ENCODE peak calls at places on chromosomes 16 and 17, in ten cellular contexts. One of them, this sample, is unnamed. For H3K9me3, the result is how much of the 10 kb centered on the place peaks cover.

GRCh38 chr17:28474035-28474640 is 694 bp downstream of the SLC13A2 start:
- DNase-seq in PC-3: no peak
- DNase-seq in stomach: no peak
- DNase-seq in AG04450: no peak
- DNase-seq in ovary: no peak
- DNase-seq in spleen: no peak
- DNase-seq in upper lobe of right lung: no peak
- DNase-seq in left lung: no peak
- DNase-seq in A673: no peak
- DNase-seq in HepG2: no peak
- DNase-seq in this sample: no peak

GRCh38 chr17:69485126-69485724 is 70.7 kb downstream of the MAP2K6 start:
- DNase-seq in PC-3: no peak
- DNase-seq in stomach: no peak
- DNase-seq in AG04450: no peak
- DNase-seq in ovary: no peak
- DNase-seq in spleen: no peak
- DNase-seq in upper lobe of right lung: no peak
- DNase-seq in left lung: no peak
- DNase-seq in A673: no peak
- DNase-seq in HepG2: no peak
- DNase-seq in this sample: no peak

GRCh38 chr17:65243838-65244237 is 106.7 kb downstream of the RGS9 start:
- DNase-seq in PC-3: peak
- DNase-seq in stomach: no peak
- DNase-seq in AG04450: no peak
- DNase-seq in ovary: no peak
- DNase-seq in spleen: no peak
- DNase-seq in upper lobe of right lung: no peak
- DNase-seq in left lung: no peak
- DNase-seq in A673: peak
- DNase-seq in HepG2: no peak
- DNase-seq in this sample: no peak

GRCh38 chr17:53627511-53627910 is 195.2 kb upstream of the KIF2B start:
- DNase-seq in PC-3: peak
- DNase-seq in stomach: no peak
- DNase-seq in AG04450: no peak
- DNase-seq in ovary: no peak
- DNase-seq in spleen: no peak
- DNase-seq in upper lobe of right lung: no peak
- DNase-seq in left lung: no peak
- DNase-seq in A673: peak
- DNase-seq in HepG2: no peak
- DNase-seq in this sample: no peak

GRCh38 chr17:76793775-76794174 is 55.9 kb downstream of the MFSD11 start:
- DNase-seq in PC-3: peak
- DNase-seq in stomach: no peak
- DNase-seq in AG04450: no peak
- DNase-seq in ovary: no peak
- DNase-seq in spleen: peak
- DNase-seq in upper lobe of right lung: no peak
- DNase-seq in left lung: no peak
- DNase-seq in A673: peak
- DNase-seq in HepG2: peak
- DNase-seq in this sample: peak

GRCh38 chr17:31803494-31804213 is 55.4 kb downstream of the COPRS start:
- DNase-seq in PC-3: peak
- DNase-seq in stomach: no peak
- DNase-seq in AG04450: no peak
- DNase-seq in ovary: no peak
- DNase-seq in spleen: no peak
- DNase-seq in upper lobe of right lung: no peak
- DNase-seq in left lung: no peak
- DNase-seq in A673: no peak
- DNase-seq in HepG2: peak
- DNase-seq in this sample: peak

GRCh38 chr17:33562792-33563191 is 269.7 kb upstream of the ASIC2 start:
- DNase-seq in PC-3: no peak
- DNase-seq in stomach: no peak
- DNase-seq in AG04450: no peak
- DNase-seq in ovary: no peak
- DNase-seq in spleen: no peak
- DNase-seq in upper lobe of right lung: no peak
- DNase-seq in left lung: no peak
- DNase-seq in A673: no peak
- DNase-seq in HepG2: no peak
- DNase-seq in this sample: no peak

GRCh38 chr17:4679652-4680051 is 24.3 kb downstream of the PELP1 start:
- DNase-seq in PC-3: peak
- DNase-seq in stomach: no peak
- DNase-seq in AG04450: peak
- DNase-seq in ovary: no peak
- DNase-seq in spleen: no peak
- DNase-seq in upper lobe of right lung: no peak
- DNase-seq in left lung: peak
- DNase-seq in A673: no peak
- DNase-seq in HepG2: no peak
- DNase-seq in this sample: peak

GRCh38 chr17:52170963-52171572 is 12.6 kb upstream of the CA10 start:
- DNase-seq in PC-3: peak
- DNase-seq in stomach: peak
- DNase-seq in AG04450: no peak
- DNase-seq in ovary: no peak
- DNase-seq in spleen: no peak
- DNase-seq in upper lobe of right lung: no peak
- DNase-seq in left lung: no peak
- DNase-seq in A673: peak
- DNase-seq in HepG2: peak
- DNase-seq in this sample: peak

GRCh38 chr17:76529643-76530488 is 7.6 kb downstream of the CYGB start:
- DNase-seq in PC-3: no peak
- DNase-seq in stomach: peak
- DNase-seq in AG04450: no peak
- DNase-seq in ovary: peak
- DNase-seq in spleen: peak
- DNase-seq in upper lobe of right lung: peak
- DNase-seq in left lung: no peak
- DNase-seq in A673: peak
- DNase-seq in HepG2: peak
- DNase-seq in this sample: no peak

GRCh38 chr17:80695979-80696378 is 151.3 kb downstream of the RPTOR start:
- DNase-seq in PC-3: no peak
- DNase-seq in stomach: no peak
- DNase-seq in AG04450: no peak
- DNase-seq in ovary: no peak
- DNase-seq in spleen: no peak
- DNase-seq in upper lobe of right lung: no peak
- DNase-seq in left lung: no peak
- DNase-seq in A673: no peak
- DNase-seq in HepG2: no peak
- DNase-seq in this sample: no peak

GRCh38 chr17:13843862-13844640 is 225.3 kb upstream of the COX10 start:
- DNase-seq in PC-3: no peak
- DNase-seq in stomach: no peak
- DNase-seq in AG04450: no peak
- DNase-seq in ovary: no peak
- DNase-seq in spleen: no peak
- DNase-seq in upper lobe of right lung: no peak
- DNase-seq in left lung: no peak
- DNase-seq in A673: no peak
- DNase-seq in HepG2: no peak
- DNase-seq in this sample: no peak

GRCh38 chr17:81419333-81419885 is 24.2 kb downstream of the BAHCC1 start:
- DNase-seq in PC-3: peak
- DNase-seq in stomach: peak
- DNase-seq in AG04450: peak
- DNase-seq in ovary: peak
- DNase-seq in spleen: no peak
- DNase-seq in upper lobe of right lung: peak
- DNase-seq in left lung: peak
- DNase-seq in A673: peak
- DNase-seq in HepG2: no peak
- DNase-seq in this sample: peak

GRCh38 chr16:28277537-28278388 is 14.6 kb upstream of the SBK1 start:
- DNase-seq in PC-3: peak
- DNase-seq in stomach: peak
- DNase-seq in AG04450: peak
- DNase-seq in ovary: peak
- DNase-seq in spleen: peak
- DNase-seq in upper lobe of right lung: peak
- DNase-seq in left lung: peak
- DNase-seq in A673: peak
- DNase-seq in HepG2: peak
- DNase-seq in this sample: peak

GRCh38 chr17:42405963-42406495 is 17.0 kb downstream of the CAVIN1 start:
- DNase-seq in PC-3: no peak
- DNase-seq in stomach: peak
- DNase-seq in AG04450: no peak
- DNase-seq in ovary: peak
- DNase-seq in spleen: peak
- DNase-seq in upper lobe of right lung: peak
- DNase-seq in left lung: peak
- DNase-seq in A673: peak
- DNase-seq in HepG2: peak
- DNase-seq in this sample: peak

GRCh38 chr16:30659507-30660423 is 1.5 kb downstream of the FBRS start:
- DNase-seq in PC-3: no peak
- DNase-seq in stomach: no peak
- DNase-seq in AG04450: no peak
- DNase-seq in ovary: peak
- DNase-seq in spleen: peak
- DNase-seq in upper lobe of right lung: peak
- DNase-seq in left lung: peak
- DNase-seq in A673: no peak
- DNase-seq in HepG2: no peak
- DNase-seq in this sample: no peak

GRCh38 chr17:58339775-58340622 is 11.4 kb upstream of the TSPOAP1 start:
- DNase-seq in PC-3: no peak
- DNase-seq in stomach: no peak
- DNase-seq in AG04450: no peak
- DNase-seq in ovary: no peak
- DNase-seq in spleen: peak
- DNase-seq in upper lobe of right lung: peak
- DNase-seq in left lung: no peak
- DNase-seq in A673: no peak
- DNase-seq in HepG2: no peak
- DNase-seq in this sample: no peak
- H3K4me3 ChIP-seq in PC-3: no peak
- H3K4me3 ChIP-seq in stomach: no peak
- H3K4me3 ChIP-seq in AG04450: peak
- H3K4me3 ChIP-seq in ovary: no peak
- H3K4me3 ChIP-seq in spleen: peak
- H3K4me3 ChIP-seq in upper lobe of right lung: peak
- H3K4me3 ChIP-seq in left lung: peak
- H3K4me3 ChIP-seq in A673: no peak
- H3K4me3 ChIP-seq in HepG2: no peak
- H3K4me3 ChIP-seq in this sample: no peak

GRCh38 chr16:13507530-13507929 is 412.4 kb upstream of the ERCC4 start:
- DNase-seq in PC-3: no peak
- DNase-seq in stomach: no peak
- DNase-seq in AG04450: no peak
- DNase-seq in ovary: no peak
- DNase-seq in spleen: no peak
- DNase-seq in upper lobe of right lung: no peak
- DNase-seq in left lung: no peak
- DNase-seq in A673: no peak
- DNase-seq in HepG2: no peak
- DNase-seq in this sample: no peak

GRCh38 chr16:13510425-13511151 is 409.4 kb upstream of the ERCC4 start:
- DNase-seq in PC-3: peak
- DNase-seq in stomach: no peak
- DNase-seq in AG04450: no peak
- DNase-seq in ovary: no peak
- DNase-seq in spleen: no peak
- DNase-seq in upper lobe of right lung: no peak
- DNase-seq in left lung: no peak
- DNase-seq in A673: no peak
- DNase-seq in HepG2: peak
- DNase-seq in this sample: no peak
- TF ChIP-seq CTCF in PC-3: peak
- TF ChIP-seq CTCF in stomach: no peak
- TF ChIP-seq CTCF in AG04450: no peak
- TF ChIP-seq CTCF in ovary: no peak
- TF ChIP-seq CTCF in spleen: no peak
- TF ChIP-seq CTCF in upper lobe of right lung: no peak
- TF ChIP-seq CTCF in left lung: no peak
- TF ChIP-seq CTCF in A673: peak
- TF ChIP-seq CTCF in HepG2: peak
- TF ChIP-seq CTCF in this sample: peak

GRCh38 chr16:35146723-35147458 is 1687.5 kb downstream of the TP53TG3F start:
- DNase-seq in PC-3: no peak
- DNase-seq in stomach: no peak
- DNase-seq in AG04450: no peak
- DNase-seq in ovary: no peak
- DNase-seq in spleen: peak
- DNase-seq in upper lobe of right lung: peak
- DNase-seq in left lung: peak
- DNase-seq in A673: no peak
- DNase-seq in HepG2: no peak
- DNase-seq in this sample: no peak

GRCh38 chr16:35146031-35146710 is 1686.8 kb downstream of the TP53TG3F start:
- DNase-seq in PC-3: no peak
- DNase-seq in stomach: no peak
- DNase-seq in AG04450: no peak
- DNase-seq in ovary: no peak
- DNase-seq in spleen: peak
- DNase-seq in upper lobe of right lung: no peak
- DNase-seq in left lung: no peak
- DNase-seq in A673: no peak
- DNase-seq in HepG2: no peak
- DNase-seq in this sample: no peak

GRCh38 chr16:35142809-35143192 is 1683.4 kb downstream of the TP53TG3F start:
- DNase-seq in PC-3: no peak
- DNase-seq in stomach: no peak
- DNase-seq in AG04450: no peak
- DNase-seq in ovary: no peak
- DNase-seq in spleen: no peak
- DNase-seq in upper lobe of right lung: peak
- DNase-seq in left lung: peak
- DNase-seq in A673: no peak
- DNase-seq in HepG2: no peak
- DNase-seq in this sample: no peak

GRCh38 chr16:35142147-35142808 is 1682.9 kb downstream of the TP53TG3F start:
- DNase-seq in PC-3: no peak
- DNase-seq in stomach: no peak
- DNase-seq in AG04450: no peak
- DNase-seq in ovary: no peak
- DNase-seq in spleen: no peak
- DNase-seq in upper lobe of right lung: no peak
- DNase-seq in left lung: peak
- DNase-seq in A673: no peak
- DNase-seq in HepG2: no peak
- DNase-seq in this sample: no peak

GRCh38 chr16:35144212-35144932 is 1685.0 kb downstream of the TP53TG3F start:
- DNase-seq in PC-3: no peak
- DNase-seq in stomach: no peak
- DNase-seq in AG04450: no peak
- DNase-seq in ovary: no peak
- DNase-seq in spleen: peak
- DNase-seq in upper lobe of right lung: peak
- DNase-seq in left lung: no peak
- DNase-seq in A673: no peak
- DNase-seq in HepG2: no peak
- DNase-seq in this sample: no peak
- H3K9me3 ChIP-seq in PC-3: under half
- H3K9me3 ChIP-seq in stomach: half or more
- H3K9me3 ChIP-seq in AG04450: half or more
- H3K9me3 ChIP-seq in ovary: under half
- H3K9me3 ChIP-seq in spleen: under half
- H3K9me3 ChIP-seq in upper lobe of right lung: under half
- H3K9me3 ChIP-seq in left lung: half or more
- H3K9me3 ChIP-seq in A673: under half
- H3K9me3 ChIP-seq in HepG2: half or more
- H3K9me3 ChIP-seq in this sample: under half

GRCh38 chr17:63311416-63311937 is 134.6 kb downstream of the CYB561 start:
- DNase-seq in PC-3: no peak
- DNase-seq in stomach: no peak
- DNase-seq in AG04450: no peak
- DNase-seq in ovary: no peak
- DNase-seq in spleen: no peak
- DNase-seq in upper lobe of right lung: no peak
- DNase-seq in left lung: no peak
- DNase-seq in A673: no peak
- DNase-seq in HepG2: no peak
- DNase-seq in this sample: no peak
- H3K4me3 ChIP-seq in PC-3: no peak
- H3K4me3 ChIP-seq in stomach: no peak
- H3K4me3 ChIP-seq in AG04450: no peak
- H3K4me3 ChIP-seq in ovary: no peak
- H3K4me3 ChIP-seq in spleen: no peak
- H3K4me3 ChIP-seq in upper lobe of right lung: no peak
- H3K4me3 ChIP-seq in left lung: no peak
- H3K4me3 ChIP-seq in A673: no peak
- H3K4me3 ChIP-seq in HepG2: no peak
- H3K4me3 ChIP-seq in this sample: no peak